ENCODE peak calls at places on chromosome 9, in four cellular contexts. One of them, this sample, is unnamed.

GRCh38 chr9:75001719-75002421 is 26.2 kb downstream of the CARNMT1 start:
- DNase-seq in psoas muscle: no peak
- DNase-seq in CD8-positive, alpha-beta memory T cell: no peak
- DNase-seq in NCI-H526 treated with DMSO at 0.1 percent for 48 hours: peak; percentile 68
- DNase-seq in this sample: peak; percentile 79

GRCh38 chr9:82140471-82140870 is 151.9 kb downstream of the SPATA31D1 start:
- DNase-seq in CD8-positive, alpha-beta memory T cell: no peak
- DNase-seq in psoas muscle: no peak
- DNase-seq in NCI-H526 treated with DMSO at 0.1 percent for 48 hours: no peak
- DNase-seq in this sample: no peak

GRCh38 chr9:111961575-111961974 is 65.0 kb downstream of the UGCG start:
- DNase-seq in NCI-H526 treated with DMSO at 0.1 percent for 48 hours: no peak
- DNase-seq in psoas muscle: no peak
- DNase-seq in CD8-positive, alpha-beta memory T cell: no peak
- DNase-seq in this sample: peak; percentile 56

GRCh38 chr9:130345009-130345992 is 79.7 kb downstream of the HMCN2 start:
- DNase-seq in CD8-positive, alpha-beta memory T cell: no peak
- DNase-seq in NCI-H526 treated with DMSO at 0.1 percent for 48 hours: no peak
- DNase-seq in psoas muscle: no peak
- DNase-seq in this sample: no peak

GRCh38 chr9:135494791-135495559 is 5.5 kb upstream of the MRPS2 start:
- DNase-seq in psoas muscle: no peak
- DNase-seq in CD8-positive, alpha-beta memory T cell: peak; percentile 14
- DNase-seq in NCI-H526 treated with DMSO at 0.1 percent for 48 hours: no peak
- DNase-seq in this sample: no peak

GRCh38 chr9:14924821-14925220 is 14.6 kb upstream of the FREM1 start:
- DNase-seq in NCI-H526 treated with DMSO at 0.1 percent for 48 hours: no peak
- DNase-seq in psoas muscle: no peak
- DNase-seq in CD8-positive, alpha-beta memory T cell: no peak
- DNase-seq in this sample: peak; percentile 1

GRCh38 chr9:134916161-134916665 is 1.5 kb downstream of the FCN1 start:
- DNase-seq in CD8-positive, alpha-beta memory T cell: no peak
- DNase-seq in NCI-H526 treated with DMSO at 0.1 percent for 48 hours: no peak
- DNase-seq in psoas muscle: no peak
- DNase-seq in this sample: no peak

GRCh38 chr9:135348788-135349150 is 130.8 kb upstream of the PPP1R26 start:
- DNase-seq in psoas muscle: no peak
- DNase-seq in CD8-positive, alpha-beta memory T cell: no peak
- DNase-seq in NCI-H526 treated with DMSO at 0.1 percent for 48 hours: no peak
- DNase-seq in this sample: no peak

GRCh38 chr9:92522983-92523970 is 12.5 kb downstream of the ECM2 start:
- DNase-seq in CD8-positive, alpha-beta memory T cell: no peak
- DNase-seq in psoas muscle: no peak
- DNase-seq in NCI-H526 treated with DMSO at 0.1 percent for 48 hours: no peak
- DNase-seq in this sample: no peak

GRCh38 chr9:134707031-134707680 is 65.6 kb downstream of the COL5A1 start:
- DNase-seq in NCI-H526 treated with DMSO at 0.1 percent for 48 hours: no peak
- DNase-seq in psoas muscle: peak; percentile 74
- DNase-seq in CD8-positive, alpha-beta memory T cell: no peak
- DNase-seq in this sample: peak; percentile 76

GRCh38 chr9:94108584-94108983 is 24.3 kb downstream of the PTPDC1 start:
- DNase-seq in NCI-H526 treated with DMSO at 0.1 percent for 48 hours: no peak
- DNase-seq in psoas muscle: peak; percentile 36
- DNase-seq in CD8-positive, alpha-beta memory T cell: no peak
- DNase-seq in this sample: peak; percentile 41

GRCh38 chr9:87596862-87597261 is 99.2 kb downstream of the DAPK1 start:
- DNase-seq in CD8-positive, alpha-beta memory T cell: no peak
- DNase-seq in NCI-H526 treated with DMSO at 0.1 percent for 48 hours: no peak
- DNase-seq in psoas muscle: peak; percentile 34
- DNase-seq in this sample: peak; percentile 55

GRCh38 chr9:80352967-80353366 is 781.2 kb downstream of the TLE4 start:
- DNase-seq in psoas muscle: no peak
- DNase-seq in CD8-positive, alpha-beta memory T cell: no peak
- DNase-seq in NCI-H526 treated with DMSO at 0.1 percent for 48 hours: no peak
- DNase-seq in this sample: no peak

GRCh38 chr9:93202919-93203712 is 19.2 kb downstream of the WNK2 start:
- DNase-seq in NCI-H526 treated with DMSO at 0.1 percent for 48 hours: no peak
- DNase-seq in psoas muscle: no peak
- DNase-seq in CD8-positive, alpha-beta memory T cell: no peak
- DNase-seq in this sample: no peak

GRCh38 chr9:131334568-131335105 is 45.1 kb downstream of the PLPP7 start:
- DNase-seq in psoas muscle: peak; percentile 76
- DNase-seq in NCI-H526 treated with DMSO at 0.1 percent for 48 hours: no peak
- DNase-seq in CD8-positive, alpha-beta memory T cell: no peak
- DNase-seq in this sample: peak; percentile 58

GRCh38 chr9:20358201-20358600 is 264.1 kb downstream of the MLLT3 start:
- DNase-seq in NCI-H526 treated with DMSO at 0.1 percent for 48 hours: no peak
- DNase-seq in psoas muscle: no peak
- DNase-seq in CD8-positive, alpha-beta memory T cell: no peak
- DNase-seq in this sample: peak; percentile 30

GRCh38 chr9:2725126-2725525 is 7.8 kb downstream of the KCNV2 start:
- DNase-seq in NCI-H526 treated with DMSO at 0.1 percent for 48 hours: no peak
- DNase-seq in CD8-positive, alpha-beta memory T cell: no peak
- DNase-seq in psoas muscle: no peak
- DNase-seq in this sample: no peak

This sample was measured in fibroblast of lung.